ENCODE peak calls at places on chromosomes 2 and 18, in eight cellular contexts. I is central memory CD8-positive, alpha-beta T cell; D is activated CD4-positive, alpha-beta T cell treated with anti-CD3 and anti-CD28 coated beads for 36 hours; X is T-cell; E is SK-N-SH treated with all-trans-retinoic acid at 6 μM for 48 hours; U is stimulated activated effector memory CD8-positive, alpha-beta T cell treated with anti-CD3 and anti-CD28 coated beads, Interleukin-12 subunit alpha, Interleukin-12 subunit beta, amount 100 ng/mL, for 72 hours; Q is naive thymus-derived CD8-positive, alpha-beta T cell; T is heart right ventricle. R is an unnamed sample.

GRCh38 chr2:69100220-69100723 is 87.3 kb downstream of the ANTXR1 start:
- ATAC-seq in E (no peak), I (no peak), T (peak; percentile 54), U (no peak), D (no peak), X (no peak), Q (no peak), R (no peak)

GRCh38 chr2:95383635-95384027 is 18.9 kb upstream of the FAHD2A start:
- ATAC-seq in Q (no peak), T (no peak), D (no peak), I (no peak), U (no peak), E (no peak), X (no peak), R (no peak)

GRCh38 chr2:238145851-238146250 is 7.4 kb downstream of the KLHL30 start:
- ATAC-seq in X (no peak), D (no peak), U (no peak), E (no peak), Q (no peak), I (no peak), T (no peak), R (no peak)

GRCh38 chr2:168254158-168254935 is 7.0 kb upstream of the STK39 start:
- ATAC-seq in I (no peak), U (no peak), X (no peak), E (peak; percentile 95), T (peak; percentile 47), Q (no peak), D (no peak), R (no peak)

GRCh38 chr18:75010260-75010659 is 198.7 kb downstream of the PTGR3 start:
- ATAC-seq in T (no peak), D (no peak), I (no peak), X (no peak), Q (no peak), E (no peak), U (no peak), R (no peak)

GRCh38 chr2:32210767-32211408 is 45.2 kb downstream of the SLC30A6 start:
- ATAC-seq in X (no peak), E (no peak), T (no peak), U (no peak), Q (no peak), D (no peak), I (no peak), R (no peak)

GRCh38 chr2:226674123-226674522 is 125.5 kb downstream of the IRS1 start:
- ATAC-seq in D (no peak), X (no peak), E (peak; percentile 82), I (no peak), U (no peak), T (no peak), Q (no peak), R (no peak)

GRCh38 chr2:216216951-216217903 is 108.1 kb downstream of the XRCC5 start:
- ATAC-seq in D (peak; percentile 80), X (no peak), I (no peak), Q (no peak), E (peak; percentile 83), T (peak; percentile 57), U (peak; percentile 83), R (peak; percentile 79)

GRCh38 chr18:59546164-59546563 is 151.1 kb downstream of the CCBE1 start:
- ATAC-seq in U (peak; percentile 54), Q (no peak), T (no peak), D (no peak), I (no peak), X (no peak), E (no peak), R (peak; percentile 37)

GRCh38 chr2:164700390-164700789 is 79.1 kb upstream of the GRB14 start:
- ATAC-seq in E (peak; percentile 62), I (no peak), D (no peak), Q (no peak), X (no peak), T (no peak), U (no peak), R (no peak)

GRCh38 chr2:119028327-119029174 is 86.6 kb downstream of the MARCO start:
- ATAC-seq in Q (no peak), D (no peak), E (peak; percentile 54), U (no peak), T (no peak), X (no peak), I (no peak), R (no peak)

GRCh38 chr2:42443980-42444379 is 49.8 kb downstream of the KCNG3 start:
- ATAC-seq in D (no peak), I (no peak), U (no peak), T (no peak), Q (no peak), E (no peak), X (no peak), R (no peak)

GRCh38 chr18:23593720-23594119 is 7.4 kb upstream of the NPC1 start:
- ATAC-seq in T (no peak), X (no peak), I (no peak), D (peak; percentile 69), E (no peak), U (peak; percentile 90), Q (no peak), R (peak; percentile 96)

GRCh38 chr18:8966819-8967218 is 135.7 kb upstream of the NDUFV2 start:
- ATAC-seq in X (no peak), U (no peak), D (no peak), T (no peak), Q (no peak), E (no peak), I (no peak), R (no peak)

GRCh38 chr2:33104052-33104623 is 157.4 kb downstream of the LTBP1 start:
- ATAC-seq in X (no peak), I (no peak), T (no peak), U (no peak), Q (no peak), E (peak; percentile 25), D (no peak), R (no peak)

GRCh38 chr2:80073134-80073561 is 231.4 kb downstream of the LRRTM1 start:
- ATAC-seq in U (no peak), X (no peak), I (no peak), D (no peak), E (peak; percentile 93), Q (no peak), T (no peak), R (no peak)